ENCODE peak calls at places on chromosome 16, in eight cellular contexts. J, A, N, L, W, K, B and Y are unnamed samples.

GRCh38 chr16:72847187-72848044 is 200.5 kb downstream of the ZFHX3 start:
- DNase-seq in L (no peak), N (no peak), J (no peak), B (no peak), A (peak), K (peak), W (no peak), Y (peak)

GRCh38 chr16:2779978-2780898 is 3.2 kb upstream of the ELOB start:
- DNase-seq in K (no peak), J (no peak), N (no peak), W (no peak), A (no peak), B (no peak), L (no peak), Y (no peak)

GRCh38 chr16:4570688-4571321 is 14.7 kb downstream of the C16orf96 start:
- DNase-seq in K (no peak), A (no peak), J (no peak), L (no peak), N (no peak), B (no peak), W (no peak), Y (no peak)

GRCh38 chr16:53960954-53961616 is 257.1 kb downstream of the FTO start:
- DNase-seq in J (no peak), A (no peak), B (no peak), W (no peak), L (no peak), K (peak), N (no peak), Y (no peak)

GRCh38 chr16:62261760-62262159 is 225.5 kb upstream of the CDH8 start:
- DNase-seq in A (no peak), J (no peak), L (no peak), K (no peak), B (no peak), N (no peak), W (no peak), Y (no peak)

GRCh38 chr16:27475561-27475960 is 73.6 kb downstream of the IL21R start:
- DNase-seq in W (no peak), J (no peak), A (no peak), N (no peak), K (no peak), L (no peak), B (no peak), Y (no peak)

GRCh38 chr16:71895679-71896385 is 501 bp downstream of the IST1 start:
- DNase-seq in W (peak), N (peak), B (no peak), K (no peak), J (no peak), A (peak), L (peak), Y (no peak)

GRCh38 chr16:80670170-80670865 is 129.5 kb downstream of the DYNLRB2 start:
- DNase-seq in K (no peak), A (no peak), J (no peak), L (peak), W (no peak), N (no peak), B (peak), Y (no peak)

GRCh38 chr16:51822471-51822870 is 671.4 kb upstream of the SALL1 start:
- DNase-seq in J (no peak), N (no peak), B (no peak), K (no peak), W (no peak), A (no peak), L (no peak), Y (no peak)

GRCh38 chr16:85058909-85059308 is 31.3 kb downstream of the KIAA0513 start:
- DNase-seq in A (no peak), B (no peak), J (no peak), W (no peak), K (no peak), N (no peak), L (no peak), Y (no peak)

GRCh38 chr16:21646721-21647561 is 5.5 kb downstream of the IGSF6 start:
- DNase-seq in J (peak), N (no peak), B (peak), L (peak), A (no peak), W (peak), K (no peak), Y (no peak)

GRCh38 chr16:68893710-68894705 is 50.7 kb downstream of the TANGO6 start:
- DNase-seq in A (no peak), J (no peak), N (no peak), L (no peak), W (no peak), K (no peak), B (no peak), Y (peak)

GRCh38 chr16:23803591-23804123 is 32.1 kb upstream of the PRKCB start:
- DNase-seq in B (peak), L (peak), J (peak), A (no peak), N (peak), K (peak), W (peak), Y (peak)

GRCh38 chr16:880471-881171 is 80.1 kb upstream of the GNG13 start:
- DNase-seq in A (no peak), W (no peak), J (no peak), B (no peak), K (peak), L (no peak), N (no peak), Y (no peak)

GRCh38 chr16:49400611-49401010 is 27.0 kb downstream of the C16orf78 start:
- DNase-seq in L (no peak), W (no peak), B (no peak), N (no peak), K (no peak), A (no peak), J (no peak), Y (no peak)

GRCh38 chr16:71840052-71840451 is 5.7 kb upstream of the ATXN1L start:
- DNase-seq in L (no peak), B (no peak), W (no peak), J (no peak), K (no peak), N (no peak), A (no peak), Y (no peak)

GRCh38 chr16:65908568-65908967 is 457.9 kb upstream of the CDH5 start:
- DNase-seq in B (no peak), A (peak), K (peak), J (no peak), L (no peak), N (no peak), W (no peak), Y (no peak)

GRCh38 chr16:62035115-62036092 is 834 bp downstream of the CDH8 start:
- DNase-seq in A (no peak), N (no peak), K (no peak), W (no peak), L (no peak), J (no peak), B (no peak), Y (peak)

GRCh38 chr16:10339777-10340752 is 45.8 kb upstream of the ATF7IP2 start:
- DNase-seq in W (no peak), A (no peak), K (no peak), J (no peak), L (no peak), N (no peak), B (no peak), Y (no peak)

GRCh38 chr16:30896890-30897730 is 696 bp downstream of the CTF1 start:
- DNase-seq in J (peak), B (peak), W (peak), L (peak), A (peak), K (peak), N (peak), Y (peak)

GRCh38 chr16:2178321-2179106 is 17.9 kb downstream of the CASKIN1 start:
- DNase-seq in N (no peak), J (no peak), A (no peak), W (no peak), K (peak), L (peak), B (peak), Y (no peak)